ENCODE peak calls at places on chromosome 16, in eight cellular contexts. I is upper lobe of right lung, Y is thoracic aorta, R is IMR-90, N is small intestine, F is right lobe of liver, O is OCI-LY7, S is A549. J is an unnamed sample.

GRCh38 chr16:1790611-1791255 is 2.8 kb downstream of the IGFALS start:
- DNase-seq in I (peak; percentile 63), Y (no peak), R (no peak), N (no peak), F (peak; percentile 30), O (no peak), S (no peak), J (no peak)

GRCh38 chr16:11299865-11300559 is 18.9 kb upstream of the PRM1 start:
- DNase-seq in I (no peak), Y (no peak), R (no peak), N (no peak), F (no peak), O (peak; percentile 35), S (no peak), J (no peak)

GRCh38 chr16:28311413-28311812 is 19.1 kb downstream of the SBK1 start:
- DNase-seq in I (no peak), Y (no peak), R (no peak), N (no peak), F (no peak), O (no peak), S (no peak), J (no peak)

GRCh38 chr16:749010-749409 is 8.2 kb upstream of the CIAO3 start:
- DNase-seq in I (no peak), Y (no peak), R (peak; percentile 81), N (no peak), F (no peak), O (no peak), S (no peak), J (no peak)

GRCh38 chr16:10992112-10992511 is 47.7 kb downstream of the CLEC16A start:
- DNase-seq in I (no peak), Y (no peak), R (peak; percentile 98), N (no peak), F (no peak), O (no peak), S (no peak), J (no peak)

GRCh38 chr16:29974291-29975133 is 844 bp downstream of the TAOK2 start:
- DNase-seq in I (peak; percentile 70), Y (no peak), R (peak; percentile 12), N (peak; percentile 24), F (peak; percentile 48), O (no peak), S (no peak), J (no peak)

GRCh38 chr16:27547134-27547533 is 2.6 kb downstream of the GTF3C1 start:
- DNase-seq in I (no peak), Y (no peak), R (peak; percentile 79), N (peak; percentile 12), F (no peak), O (no peak), S (no peak), J (no peak)

GRCh38 chr16:78224342-78224741 is 124.9 kb downstream of the WWOX start:
- DNase-seq in I (no peak), Y (no peak), R (no peak), N (no peak), F (no peak), O (no peak), S (no peak), J (no peak)

GRCh38 chr16:48318630-48319029 is 66.6 kb downstream of the SIAH1 start:
- DNase-seq in I (no peak), Y (no peak), R (peak; percentile 54), N (peak; percentile 17), F (no peak), O (peak; percentile 58), S (no peak), J (peak; percentile 90)

GRCh38 chr16:25966172-25967097 is 274.7 kb downstream of the HS3ST4 start:
- DNase-seq in I (no peak), Y (no peak), R (no peak), N (no peak), F (no peak), O (no peak), S (no peak), J (no peak)

GRCh38 chr16:79838860-79839259 is 238.3 kb upstream of the MAF start:
- DNase-seq in I (no peak), Y (no peak), R (no peak), N (no peak), F (no peak), O (no peak), S (no peak), J (no peak)

GRCh38 chr16:81647527-81647926 is 131.6 kb upstream of the PLCG2 start:
- DNase-seq in I (no peak), Y (no peak), R (peak; percentile 84), N (peak; percentile 15), F (no peak), O (no peak), S (peak; percentile 67), J (peak; percentile 54)

GRCh38 chr16:3096362-3096761 is 2.7 kb downstream of the ZSCAN10 start:
- DNase-seq in I (no peak), Y (no peak), R (no peak), N (no peak), F (no peak), O (no peak), S (no peak), J (no peak)

GRCh38 chr16:3099395-3099731 is 269 bp upstream of the ZSCAN10 start:
- DNase-seq in I (no peak), Y (no peak), R (no peak), N (no peak), F (no peak), O (no peak), S (no peak), J (no peak)

GRCh38 chr16:3097266-3097665 is 1.8 kb downstream of the ZSCAN10 start:
- DNase-seq in I (no peak), Y (no peak), R (no peak), N (no peak), F (no peak), O (no peak), S (no peak), J (no peak)

GRCh38 chr16:3099732-3100499 is 822 bp upstream of the ZSCAN10 start:
- DNase-seq in I (peak; percentile 97), Y (peak; percentile 65), R (peak; percentile 78), N (peak; percentile 96), F (peak; percentile 95), O (peak; percentile 94), S (peak; percentile 92), J (peak; percentile 88)

GRCh38 chr16:3098459-3099394 is at the start of gene ZSCAN10:
- DNase-seq in I (no peak), Y (no peak), R (no peak), N (no peak), F (no peak), O (no peak), S (no peak), J (peak; percentile 86)
- H3K4me1 ChIP-seq in I (peaks cover 21% of the 10 kb centered on the region), Y (peaks cover 6% of the 10 kb centered on the region), R (peaks cover 3% of the 10 kb centered on the region), N (no peaks in the 10 kb centered on the region), F (peaks cover 4% of the 10 kb centered on the region), O (peaks cover 50% of the 10 kb centered on the region), S (peaks cover 15% of the 10 kb centered on the region), J (peaks cover 18% of the 10 kb centered on the region)

DNA sequence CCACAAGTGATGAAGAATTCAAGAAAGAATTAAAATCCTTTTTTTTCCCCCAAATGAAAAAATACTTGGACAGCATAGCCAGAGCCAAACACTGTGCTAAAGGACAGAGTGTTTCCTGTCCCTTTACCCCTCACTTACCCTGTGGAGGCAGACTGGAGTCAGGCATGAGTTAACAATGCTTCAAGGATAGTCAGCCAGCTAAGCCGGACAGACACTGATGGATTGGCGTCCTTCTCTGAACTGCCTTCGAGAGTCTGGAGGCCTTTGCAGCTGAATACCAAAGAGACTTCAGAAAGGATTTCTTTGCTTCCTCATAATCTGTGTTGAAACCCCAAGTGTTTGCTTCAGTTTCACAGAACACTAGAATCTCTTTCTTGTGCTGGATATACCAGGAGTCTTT is 4.5 kb downstream of the METTL9 start:
- DNase-seq in I (no peak), Y (no peak), R (peak; percentile 54), N (no peak), F (no peak), O (no peak), S (no peak), J (no peak)
- H3K4me3 ChIP-seq in I (no peak overlapping the region), Y (no peak overlapping the region), R (no peak overlapping the region), N (no peak overlapping the region), F (no peak overlapping the region), O (no peak overlapping the region), S (no peak overlapping the region), J (no peak overlapping the region)

GRCh38 chr16:8620535-8620934 is 963 bp upstream of the METTL22 start:
- DNase-seq in I (no peak), Y (no peak), R (peak; percentile 11), N (no peak), F (no peak), O (no peak), S (no peak), J (no peak)

GRCh38 chr16:8622315-8622656 is 788 bp downstream of the METTL22 start:
- DNase-seq in I (no peak), Y (no peak), R (no peak), N (no peak), F (no peak), O (peak; percentile 16), S (no peak), J (no peak)

GRCh38 chr16:8621221-8621571 is 302 bp upstream of the METTL22 start:
- DNase-seq in I (no peak), Y (no peak), R (no peak), N (no peak), F (no peak), O (no peak), S (no peak), J (no peak)

GRCh38 chr16:8623634-8624033 is 2.1 kb downstream of the METTL22 start:
- DNase-seq in I (no peak), Y (no peak), R (peak; percentile 63), N (no peak), F (no peak), O (no peak), S (no peak), J (no peak)

DNA sequence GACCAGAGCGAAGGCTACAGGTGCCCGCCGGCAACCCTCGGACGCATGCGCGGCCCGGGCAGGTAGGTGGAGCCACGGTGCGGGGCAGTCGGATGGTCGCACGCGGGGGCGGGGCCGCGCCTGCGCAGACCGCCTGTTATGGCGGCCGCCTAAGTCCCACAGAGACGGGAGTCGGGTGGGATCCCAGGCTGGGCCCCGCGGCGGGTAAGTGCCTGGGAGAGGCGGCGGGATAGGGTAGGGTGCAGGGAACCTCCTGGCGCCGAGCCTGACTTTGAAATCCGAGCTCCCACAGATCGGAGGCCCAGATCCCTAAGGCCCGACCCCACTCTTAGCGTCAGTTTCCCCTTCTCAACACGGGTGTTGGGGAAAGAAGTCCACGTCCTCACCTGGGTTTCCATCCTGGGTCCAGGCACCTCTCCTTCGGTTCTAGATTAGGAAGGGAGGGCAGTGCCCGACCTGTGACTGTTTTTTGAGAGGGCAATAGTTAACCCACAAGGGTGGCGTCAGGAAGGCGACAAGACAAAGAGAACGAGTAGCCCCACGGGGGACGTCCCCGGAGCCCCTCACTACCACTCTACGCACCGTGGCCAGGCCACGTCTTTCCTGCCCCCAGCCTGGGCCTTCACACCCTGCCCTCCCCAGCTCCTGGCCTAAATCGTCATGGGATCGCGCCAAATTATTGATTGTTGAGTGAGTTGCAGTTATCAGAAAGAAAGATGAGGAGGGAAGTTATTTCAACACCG is at the start of gene METTL22:
- DNase-seq in I (peak; percentile 96), Y (peak; percentile 53), R (peak; percentile 80), N (peak; percentile 83), F (peak; percentile 93), O (peak; percentile 92), S (peak; percentile 88), J (peak; percentile 81)
- H3K4me1 ChIP-seq in I (peaks cover 7% of the 10 kb centered on the region), Y (peaks cover 18% of the 10 kb centered on the region), R (no peaks in the 10 kb centered on the region), N (no peaks in the 10 kb centered on the region), F (no peaks in the 10 kb centered on the region), O (peaks cover 9% of the 10 kb centered on the region), S (peaks cover 15% of the 10 kb centered on the region), J (peaks cover 2% of the 10 kb centered on the region)

GRCh38 chr16:74477226-74477625 is 55.9 kb upstream of the CLEC18B start:
- DNase-seq in I (no peak), Y (no peak), R (no peak), N (peak; percentile 69), F (no peak), O (no peak), S (peak; percentile 25), J (no peak)

GRCh38 chr16:74485916-74486315 is 64.6 kb upstream of the CLEC18B start:
- DNase-seq in I (no peak), Y (no peak), R (no peak), N (no peak), F (no peak), O (no peak), S (no peak), J (no peak)

GRCh38 chr16:74480150-74481029 is 59.1 kb upstream of the CLEC18B start:
- DNase-seq in I (no peak), Y (no peak), R (no peak), N (peak; percentile 99), F (no peak), O (no peak), S (peak; percentile 89), J (no peak)
- H3K4me3 ChIP-seq in I (no peak overlapping the region), Y (no peak overlapping the region), R (no peak overlapping the region), N (no peak overlapping the region), F (no peak overlapping the region), O (no peak overlapping the region), S (peak overlapping the region; percentile 24), J (no peak overlapping the region)

J was measured in NT2/D1.